ENCODE peak calls at places on chromosomes 5 and 9, in nine cellular contexts. G, U, B, W, X, S, Z, H and A are unnamed samples.

GRCh38 chr5:127723571-127723970 is 20.4 kb downstream of the CCDC192 start:
- DNase-seq in G (no peak), U (no peak), B (no peak), W (no peak), X (no peak), S (no peak), Z (no peak), H (no peak), A (no peak)

GRCh38 chr9:69376651-69377050 is 51.6 kb downstream of the ENTREP1 start:
- DNase-seq in G (no peak), U (no peak), B (no peak), W (no peak), X (peak), S (peak), Z (no peak), H (peak), A (no peak)

GRCh38 chr5:132389453-132390286 is 20.2 kb downstream of the SLC22A5 start:
- DNase-seq in G (no peak), U (no peak), B (no peak), W (no peak), X (peak), S (peak), Z (no peak), H (peak), A (no peak)

GRCh38 chr9:346114-346513 is 131.4 kb downstream of the DOCK8 start:
- DNase-seq in G (no peak), U (no peak), B (no peak), W (no peak), X (no peak), S (no peak), Z (no peak), H (no peak), A (peak)

GRCh38 chr9:32551491-32552049 is 557 bp upstream of the SMIM27 start:
- DNase-seq in G (peak), U (peak), B (peak), W (peak), X (peak), S (no peak), Z (peak), H (no peak), A (peak)

GRCh38 chr5:143812085-143812705 is at the start of gene HMHB1:
- DNase-seq in G (no peak), U (no peak), B (no peak), W (no peak), X (no peak), S (no peak), Z (no peak), H (no peak), A (peak)

GRCh38 chr5:171074747-171075146 is 212.9 kb downstream of the RANBP17 start:
- DNase-seq in G (no peak), U (no peak), B (no peak), W (no peak), X (no peak), S (no peak), Z (no peak), H (no peak), A (no peak)

GRCh38 chr9:127293767-127294166 is 29.2 kb downstream of the GARNL3 start:
- DNase-seq in G (no peak), U (no peak), B (no peak), W (no peak), X (no peak), S (no peak), Z (no peak), H (no peak), A (no peak)

GRCh38 chr5:60830581-60831127 is 13.4 kb downstream of the ELOVL7 start:
- DNase-seq in G (no peak), U (no peak), B (no peak), W (no peak), X (no peak), S (no peak), Z (no peak), H (no peak), A (no peak)

GRCh38 chr5:53008751-53009150 is 19.6 kb downstream of the ITGA2 start:
- DNase-seq in G (no peak), U (no peak), B (peak), W (no peak), X (no peak), S (no peak), Z (no peak), H (no peak), A (no peak)

GRCh38 chr5:95850391-95850894 is 27.9 kb upstream of the GLRX start:
- DNase-seq in G (no peak), U (no peak), B (no peak), W (no peak), X (no peak), S (no peak), Z (no peak), H (no peak), A (no peak)

GRCh38 chr5:169503899-169504298 is 79.7 kb upstream of the SPDL1 start:
- DNase-seq in G (no peak), U (no peak), B (no peak), W (no peak), X (peak), S (no peak), Z (no peak), H (no peak), A (no peak)

GRCh38 chr9:69985971-69986370 is 57.7 kb upstream of the MAMDC2 start:
- DNase-seq in G (no peak), U (no peak), B (no peak), W (no peak), X (no peak), S (no peak), Z (no peak), H (no peak), A (no peak)

GRCh38 chr9:83034026-83034425 is 28.9 kb downstream of the RASEF start:
- DNase-seq in G (no peak), U (no peak), B (no peak), W (no peak), X (no peak), S (no peak), Z (no peak), H (no peak), A (no peak)